ENCODE peak calls at places on chromosomes 12 and 14, in eight cellular contexts. Q is AG09319, C is brain microvascular endothelial cell, J is astrocyte, Y is OCI-LY7, B is foreskin fibroblast, T is fibroblast of pulmonary artery, U is cardiac muscle cell. L is an unnamed sample.

GRCh38 chr12:88242161-88242925 is 100.2 kb downstream of the TMTC3 start:
- DNase-seq in Q (peak; percentile 79), C (peak; percentile 97), J (peak; percentile 99), Y (no peak), B (peak; percentile 98), T (peak; percentile 96), U (no peak), L (peak; percentile 99)

GRCh38 chr14:73823339-73823885 is 28.2 kb upstream of the PTGR2 start:
- DNase-seq in Q (no peak), C (no peak), J (no peak), Y (no peak), B (no peak), T (no peak), U (no peak), L (no peak)

GRCh38 chr12:119869720-119870119 is 7.4 kb downstream of the CIT start:
- DNase-seq in Q (peak; percentile 76), C (peak; percentile 86), J (peak; percentile 85), Y (no peak), B (peak; percentile 98), T (peak; percentile 86), U (no peak), L (peak; percentile 89)

GRCh38 chr14:56995010-56995409 is 184.7 kb upstream of the OTX2 start:
- DNase-seq in Q (no peak), C (no peak), J (no peak), Y (no peak), B (no peak), T (no peak), U (no peak), L (no peak)

GRCh38 chr12:128976120-128976519 is 122.8 kb downstream of the GLT1D1 start:
- DNase-seq in Q (no peak), C (peak; percentile 16), J (no peak), Y (peak; percentile 13), B (no peak), T (no peak), U (peak; percentile 59), L (no peak)

GRCh38 chr14:70782361-70782760 is 27.0 kb downstream of the MAP3K9 start:
- DNase-seq in Q (no peak), C (peak; percentile 56), J (peak; percentile 96), Y (no peak), B (peak; percentile 39), T (no peak), U (no peak), L (no peak)

GRCh38 chr12:109934026-109934425 is 34.0 kb downstream of the TCHP start:
- DNase-seq in Q (no peak), C (no peak), J (no peak), Y (peak; percentile 32), B (peak; percentile 52), T (no peak), U (no peak), L (peak; percentile 43)

GRCh38 chr12:68910128-68910527 is 22.8 kb downstream of the CPM start:
- DNase-seq in Q (no peak), C (no peak), J (peak; percentile 20), Y (no peak), B (no peak), T (peak; percentile 43), U (no peak), L (peak; percentile 29)

GRCh38 chr14:77238996-77239395 is 32.0 kb downstream of the NGB start:
- DNase-seq in Q (no peak), C (no peak), J (no peak), Y (no peak), B (no peak), T (no peak), U (no peak), L (no peak)

GRCh38 chr12:116123511-116124258 is 153.8 kb downstream of the MED13L start:
- DNase-seq in Q (no peak), C (peak; percentile 77), J (peak; percentile 53), Y (peak; percentile 19), B (peak; percentile 77), T (peak; percentile 56), U (peak; percentile 72), L (peak; percentile 65)

GRCh38 chr12:57836442-57837375 is 9.8 kb downstream of the CTDSP2 start:
- DNase-seq in Q (peak; percentile 41), C (peak; percentile 80), J (peak; percentile 67), Y (peak; percentile 83), B (peak; percentile 89), T (peak; percentile 94), U (peak; percentile 66), L (peak; percentile 83)

GRCh38 chr12:104750061-104750460 is 208.0 kb downstream of the SLC41A2 start:
- DNase-seq in Q (peak; percentile 38), C (peak; percentile 61), J (peak; percentile 78), Y (peak; percentile 56), B (peak; percentile 38), T (no peak), U (no peak), L (peak; percentile 47)

GRCh38 chr12:7369274-7369729 is 65.4 kb downstream of the ACSM4 start:
- DNase-seq in Q (peak; percentile 8), C (peak; percentile 62), J (no peak), Y (no peak), B (peak; percentile 80), T (peak; percentile 5), U (no peak), L (no peak)

GRCh38 chr14:59103396-59103795 is 85.1 kb upstream of the DAAM1 start:
- DNase-seq in Q (no peak), C (no peak), J (peak; percentile 84), Y (no peak), B (peak; percentile 55), T (peak; percentile 27), U (no peak), L (peak; percentile 56)

GRCh38 chr14:104475256-104475655 is 104.3 kb upstream of the C14orf180 start:
- DNase-seq in Q (no peak), C (no peak), J (no peak), Y (no peak), B (no peak), T (no peak), U (no peak), L (no peak)

GRCh38 chr14:104473244-104473565 is 106.4 kb upstream of the C14orf180 start:
- DNase-seq in Q (no peak), C (no peak), J (no peak), Y (no peak), B (no peak), T (no peak), U (peak; percentile 21), L (no peak)

GRCh38 chr14:104472536-104473243 is 106.9 kb upstream of the C14orf180 start:
- DNase-seq in Q (no peak), C (no peak), J (no peak), Y (no peak), B (no peak), T (no peak), U (no peak), L (no peak)

GRCh38 chr14:104472073-104472472 is 107.5 kb upstream of the C14orf180 start:
- DNase-seq in Q (no peak), C (no peak), J (no peak), Y (no peak), B (no peak), T (no peak), U (no peak), L (no peak)

DNA sequence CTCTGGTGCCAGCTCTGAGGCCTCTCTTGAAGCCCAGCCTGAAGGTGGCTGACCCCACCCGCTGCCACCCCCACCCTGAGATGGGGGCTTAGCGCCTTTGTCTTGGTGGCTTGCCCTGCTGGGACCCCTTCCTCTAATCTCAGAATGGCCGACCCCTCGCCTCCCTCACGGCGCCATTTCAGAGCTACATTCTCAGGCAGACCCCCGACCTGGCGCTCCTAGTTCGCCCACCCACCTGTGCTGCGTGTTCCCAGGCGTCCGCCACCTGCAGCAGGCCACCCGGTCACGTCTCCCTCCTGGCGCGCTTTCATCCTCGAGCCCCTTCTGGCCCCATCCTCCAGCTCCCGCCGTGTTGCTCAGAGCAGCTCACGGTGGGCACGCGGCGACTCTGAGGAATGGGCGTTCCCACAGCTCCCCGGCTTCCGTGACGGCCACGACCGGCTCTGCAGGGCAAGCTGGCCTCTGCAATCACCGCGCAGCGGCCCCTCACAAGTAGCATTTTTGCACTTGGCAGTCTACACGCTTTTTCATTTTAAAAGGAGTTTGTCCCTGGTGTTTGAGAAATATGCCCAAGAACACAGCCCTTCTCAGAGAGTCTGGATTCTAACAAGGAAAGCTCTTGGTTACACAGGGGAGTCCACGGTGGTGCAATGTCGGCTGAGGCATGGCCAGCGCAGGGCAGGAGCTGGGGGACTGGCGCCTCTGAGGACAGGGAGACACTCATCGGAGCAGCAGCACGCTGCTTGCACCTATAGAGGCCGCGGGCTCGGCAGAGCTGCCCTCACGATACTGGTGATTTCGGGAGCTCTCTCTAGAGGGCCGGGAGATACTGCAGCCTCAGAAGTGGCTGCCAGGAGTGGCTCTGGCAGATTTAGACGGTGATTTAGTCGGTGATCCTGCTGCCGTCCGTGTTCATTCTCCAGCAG is 105.7 kb upstream of the C14orf180 start:
- DNase-seq in Q (no peak), C (no peak), J (no peak), Y (no peak), B (no peak), T (no peak), U (no peak), L (no peak)
- TF ChIP-seq CTCF in Q (no peak), C (no peak), J (no peak), Y (no peak), B (no peak), T (no peak), U (no peak), L (no peak)

GRCh38 chr14:103393078-103393477 is 7.9 kb downstream of the MARK3 start:
- DNase-seq in Q (no peak), C (no peak), J (no peak), Y (no peak), B (no peak), T (no peak), U (no peak), L (no peak)
- TF ChIP-seq CTCF in Q (no peak), C (no peak), J (no peak), Y (no peak), B (no peak), T (no peak), U (no peak), L (no peak)

GRCh38 chr14:82855912-82856381 is 1322.3 kb upstream of the SEL1L start:
- DNase-seq in Q (no peak), C (no peak), J (peak; percentile 44), Y (peak; percentile 2), B (peak; percentile 53), T (peak; percentile 37), U (peak; percentile 58), L (peak; percentile 52)
- TF ChIP-seq CTCF in Q (peak; percentile 31), C (peak; percentile 8), J (peak; percentile 35), Y (peak; percentile 77), B (no peak), T (peak; percentile 9), U (peak; percentile 24), L (no peak)

GRCh38 chr12:106304797-106305196 is 2.3 kb downstream of the TCP11L2 start:
- DNase-seq in Q (no peak), C (no peak), J (no peak), Y (no peak), B (peak; percentile 38), T (no peak), U (no peak), L (no peak)

GRCh38 chr12:106304001-106304421 is 1.5 kb downstream of the TCP11L2 start:
- DNase-seq in Q (no peak), C (no peak), J (no peak), Y (no peak), B (peak; percentile 39), T (no peak), U (no peak), L (no peak)

GRCh38 chr12:106301611-106302321 is 767 bp upstream of the TCP11L2 start:
- DNase-seq in Q (no peak), C (peak; percentile 36), J (peak; percentile 46), Y (peak; percentile 89), B (peak; percentile 42), T (peak; percentile 52), U (peak; percentile 52), L (peak; percentile 29)

GRCh38 chr12:106302401-106303201 is at the start of gene TCP11L2:
- DNase-seq in Q (no peak), C (peak; percentile 66), J (peak; percentile 55), Y (peak; percentile 89), B (peak; percentile 90), T (peak; percentile 79), U (peak; percentile 90), L (peak; percentile 73)

GRCh38 chr12:106303202-106303820 is 778 bp downstream of the TCP11L2 start:
- DNase-seq in Q (peak; percentile 66), C (peak; percentile 74), J (peak; percentile 44), Y (peak; percentile 80), B (peak; percentile 83), T (peak; percentile 88), U (peak; percentile 86), L (peak; percentile 63)
- TF ChIP-seq CTCF in Q (peak; percentile 2), C (no peak), J (no peak), Y (peak; percentile 53), B (no peak), T (no peak), U (peak; percentile 6), L (no peak)

L was measured in fibroblast of lung.